ENCODE peak calls at places on chromosome 1, in nine cellular contexts. One of them, this sample, is unnamed.
A peak's percentile ranks its signal among the peaks of the same experiment; 100 is the strongest.

GRCh38 chr1:96309783-96310182 is 411.8 kb upstream of the PTBP2 start:
- DNase-seq in AG04450: peak; percentile 20
- DNase-seq in CD8-positive, alpha-beta T cell: no peak
- DNase-seq in GM23338: no peak
- DNase-seq in H9: no peak
- DNase-seq in HL-60: peak; percentile 83
- DNase-seq in dorsolateral prefrontal cortex: no peak
- DNase-seq in sigmoid colon: no peak
- DNase-seq in mesothelial cell of epicardium: no peak
- DNase-seq in this sample: no peak

GRCh38 chr1:234260578-234260977 is 112.7 kb upstream of the COA6 start:
- DNase-seq in CD8-positive, alpha-beta T cell: no peak
- DNase-seq in sigmoid colon: no peak
- DNase-seq in dorsolateral prefrontal cortex: no peak
- DNase-seq in mesothelial cell of epicardium: no peak
- DNase-seq in AG04450: no peak
- DNase-seq in HL-60: peak; percentile 41
- DNase-seq in H9: peak; percentile 25
- DNase-seq in GM23338: no peak
- DNase-seq in this sample: no peak

GRCh38 chr1:117501275-117501674 is 104.6 kb upstream of the TENT5C start:
- DNase-seq in mesothelial cell of epicardium: no peak
- DNase-seq in GM23338: no peak
- DNase-seq in HL-60: no peak
- DNase-seq in dorsolateral prefrontal cortex: no peak
- DNase-seq in AG04450: peak; percentile 43
- DNase-seq in CD8-positive, alpha-beta T cell: no peak
- DNase-seq in sigmoid colon: no peak
- DNase-seq in H9: no peak
- DNase-seq in this sample: no peak

GRCh38 chr1:229254910-229255541 is 15.9 kb upstream of the RAB4A start:
- DNase-seq in GM23338: peak; percentile 65
- DNase-seq in sigmoid colon: no peak
- DNase-seq in AG04450: no peak
- DNase-seq in H9: peak; percentile 45
- DNase-seq in mesothelial cell of epicardium: no peak
- DNase-seq in CD8-positive, alpha-beta T cell: no peak
- DNase-seq in dorsolateral prefrontal cortex: no peak
- DNase-seq in HL-60: peak; percentile 56
- DNase-seq in this sample: no peak

GRCh38 chr1:17116643-17117042 is 2.6 kb downstream of the PADI2 start:
- DNase-seq in CD8-positive, alpha-beta T cell: no peak
- DNase-seq in AG04450: no peak
- DNase-seq in dorsolateral prefrontal cortex: no peak
- DNase-seq in GM23338: no peak
- DNase-seq in mesothelial cell of epicardium: no peak
- DNase-seq in H9: no peak
- DNase-seq in sigmoid colon: no peak
- DNase-seq in HL-60: no peak
- DNase-seq in this sample: no peak

GRCh38 chr1:194052514-194053333 is 866.3 kb upstream of the B3GALT2 start:
- DNase-seq in AG04450: no peak
- DNase-seq in CD8-positive, alpha-beta T cell: no peak
- DNase-seq in H9: no peak
- DNase-seq in sigmoid colon: no peak
- DNase-seq in GM23338: no peak
- DNase-seq in dorsolateral prefrontal cortex: no peak
- DNase-seq in HL-60: no peak
- DNase-seq in mesothelial cell of epicardium: no peak
- DNase-seq in this sample: no peak

GRCh38 chr1:47709302-47710074 is 271.6 kb downstream of the FOXD2 start:
- DNase-seq in AG04450: no peak
- DNase-seq in mesothelial cell of epicardium: peak; percentile 56
- DNase-seq in sigmoid colon: no peak
- DNase-seq in GM23338: peak; percentile 69
- DNase-seq in dorsolateral prefrontal cortex: no peak
- DNase-seq in CD8-positive, alpha-beta T cell: no peak
- DNase-seq in H9: peak; percentile 67
- DNase-seq in HL-60: no peak
- DNase-seq in this sample: peak; percentile 52

GRCh38 chr1:187045371-187045770 is 216.6 kb downstream of the PLA2G4A start:
- DNase-seq in CD8-positive, alpha-beta T cell: no peak
- DNase-seq in HL-60: no peak
- DNase-seq in H9: no peak
- DNase-seq in sigmoid colon: no peak
- DNase-seq in AG04450: no peak
- DNase-seq in dorsolateral prefrontal cortex: no peak
- DNase-seq in mesothelial cell of epicardium: no peak
- DNase-seq in GM23338: no peak
- DNase-seq in this sample: peak; percentile 18

GRCh38 chr1:189597083-189597482 is 880.6 kb downstream of the BRINP3 start:
- DNase-seq in GM23338: no peak
- DNase-seq in sigmoid colon: no peak
- DNase-seq in AG04450: no peak
- DNase-seq in HL-60: no peak
- DNase-seq in mesothelial cell of epicardium: no peak
- DNase-seq in CD8-positive, alpha-beta T cell: no peak
- DNase-seq in dorsolateral prefrontal cortex: no peak
- DNase-seq in H9: no peak
- DNase-seq in this sample: no peak

GRCh38 chr1:1250828-1251284 is 4.3 kb upstream of the C1QTNF12 start:
- DNase-seq in mesothelial cell of epicardium: no peak
- DNase-seq in H9: no peak
- DNase-seq in GM23338: no peak
- DNase-seq in dorsolateral prefrontal cortex: no peak
- DNase-seq in HL-60: no peak
- DNase-seq in sigmoid colon: no peak
- DNase-seq in AG04450: no peak
- DNase-seq in CD8-positive, alpha-beta T cell: peak; percentile 49
- DNase-seq in this sample: no peak

GRCh38 chr1:46652321-46653100 is 15.7 kb downstream of the ATPAF1 start:
- DNase-seq in mesothelial cell of epicardium: no peak
- DNase-seq in CD8-positive, alpha-beta T cell: no peak
- DNase-seq in H9: no peak
- DNase-seq in HL-60: no peak
- DNase-seq in sigmoid colon: no peak
- DNase-seq in dorsolateral prefrontal cortex: no peak
- DNase-seq in GM23338: no peak
- DNase-seq in AG04450: no peak
- DNase-seq in this sample: no peak

DNA sequence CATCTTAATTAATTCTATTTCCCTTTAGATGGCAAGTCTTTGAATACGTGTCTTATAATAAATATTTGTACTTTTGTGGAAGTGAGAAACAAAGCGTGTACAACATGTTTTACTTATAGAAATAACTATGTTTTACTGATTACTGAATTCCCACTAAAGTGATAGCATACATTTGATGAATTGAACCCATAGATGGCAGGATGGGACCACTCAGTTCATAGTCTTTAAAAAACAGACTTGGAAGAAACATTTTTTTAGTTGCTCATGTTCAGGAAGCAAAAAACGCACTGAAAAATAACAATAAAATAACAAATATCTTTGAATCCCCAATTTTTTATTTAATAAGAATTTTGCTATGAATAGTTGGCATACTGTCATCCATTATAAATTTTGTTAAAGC is 507.1 kb upstream of the ZRANB2 start:
- DNase-seq in CD8-positive, alpha-beta T cell: no peak
- DNase-seq in HL-60: peak; percentile 26
- DNase-seq in AG04450: peak; percentile 4
- DNase-seq in dorsolateral prefrontal cortex: no peak
- DNase-seq in GM23338: peak; percentile 15
- DNase-seq in mesothelial cell of epicardium: no peak
- DNase-seq in H9: no peak
- DNase-seq in sigmoid colon: no peak
- DNase-seq in this sample: no peak
- TF ChIP-seq CTCF in CD8-positive, alpha-beta T cell: no peak
- TF ChIP-seq CTCF in HL-60: no peak
- TF ChIP-seq CTCF in AG04450: peak; percentile 48
- TF ChIP-seq CTCF in dorsolateral prefrontal cortex: peak; percentile 51
- TF ChIP-seq CTCF in GM23338: peak; percentile 53
- TF ChIP-seq CTCF in mesothelial cell of epicardium: no peak
- TF ChIP-seq CTCF in H9: peak; percentile 52
- TF ChIP-seq CTCF in sigmoid colon: no peak
- TF ChIP-seq CTCF in this sample: peak; percentile 55

GRCh38 chr1:201126832-201127754 is at the start of gene ASCL5:
- DNase-seq in GM23338: peak; percentile 68
- DNase-seq in AG04450: no peak
- DNase-seq in sigmoid colon: no peak
- DNase-seq in HL-60: no peak
- DNase-seq in dorsolateral prefrontal cortex: no peak
- DNase-seq in mesothelial cell of epicardium: no peak
- DNase-seq in H9: peak; percentile 91
- DNase-seq in CD8-positive, alpha-beta T cell: no peak
- DNase-seq in this sample: no peak
- TF ChIP-seq CTCF in GM23338: no peak
- TF ChIP-seq CTCF in AG04450: peak; percentile 8
- TF ChIP-seq CTCF in sigmoid colon: no peak
- TF ChIP-seq CTCF in HL-60: no peak
- TF ChIP-seq CTCF in dorsolateral prefrontal cortex: no peak
- TF ChIP-seq CTCF in mesothelial cell of epicardium: no peak
- TF ChIP-seq CTCF in H9: no peak
- TF ChIP-seq CTCF in CD8-positive, alpha-beta T cell: no peak
- TF ChIP-seq CTCF in this sample: no peak

GRCh38 chr1:175757381-175758015 is 14.1 kb upstream of the TNR start:
- DNase-seq in CD8-positive, alpha-beta T cell: no peak
- DNase-seq in GM23338: peak; percentile 83
- DNase-seq in dorsolateral prefrontal cortex: no peak
- DNase-seq in HL-60: peak; percentile 8
- DNase-seq in AG04450: no peak
- DNase-seq in sigmoid colon: no peak
- DNase-seq in H9: peak; percentile 85
- DNase-seq in mesothelial cell of epicardium: peak; percentile 65
- DNase-seq in this sample: no peak
- TF ChIP-seq CTCF in CD8-positive, alpha-beta T cell: peak; percentile 25
- TF ChIP-seq CTCF in GM23338: peak; percentile 89
- TF ChIP-seq CTCF in dorsolateral prefrontal cortex: peak; percentile 49
- TF ChIP-seq CTCF in HL-60: peak; percentile 82
- TF ChIP-seq CTCF in AG04450: peak; percentile 67
- TF ChIP-seq CTCF in sigmoid colon: no peak
- TF ChIP-seq CTCF in H9: peak; percentile 98
- TF ChIP-seq CTCF in mesothelial cell of epicardium: peak; percentile 70
- TF ChIP-seq CTCF in this sample: peak; percentile 83

DNA sequence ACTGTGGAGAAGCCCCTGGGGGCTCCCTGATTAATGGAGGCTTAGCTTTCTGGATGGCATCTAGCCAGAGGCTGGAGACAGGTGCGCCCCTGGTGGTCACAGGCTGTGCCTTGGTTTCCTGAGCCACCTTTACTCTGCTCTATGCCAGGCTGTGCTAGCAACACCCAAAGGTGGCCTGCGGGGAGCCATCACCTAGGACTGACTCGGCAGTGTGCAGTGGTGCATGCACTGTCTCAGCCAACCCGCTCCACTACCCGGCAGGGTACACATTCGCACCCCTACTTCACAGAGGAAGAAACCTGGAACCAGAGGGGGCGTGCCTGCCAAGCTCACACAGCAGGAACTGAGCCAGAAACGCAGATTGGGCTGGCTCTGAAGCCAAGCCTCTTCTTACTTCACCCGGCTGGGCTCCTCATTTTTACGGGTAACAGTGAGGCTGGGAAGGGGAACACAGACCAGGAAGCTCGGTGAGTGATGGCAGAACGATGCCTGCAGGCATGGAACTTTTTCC is 24.8 kb downstream of the PCSK9 start:
- DNase-seq in mesothelial cell of epicardium: no peak
- DNase-seq in H9: peak; percentile 34
- DNase-seq in CD8-positive, alpha-beta T cell: no peak
- DNase-seq in HL-60: peak; percentile 5
- DNase-seq in AG04450: no peak
- DNase-seq in sigmoid colon: no peak
- DNase-seq in GM23338: peak; percentile 63
- DNase-seq in dorsolateral prefrontal cortex: peak; percentile 56
- DNase-seq in this sample: no peak
- TF ChIP-seq CTCF in mesothelial cell of epicardium: no peak
- TF ChIP-seq CTCF in H9: peak; percentile 63
- TF ChIP-seq CTCF in CD8-positive, alpha-beta T cell: no peak
- TF ChIP-seq CTCF in HL-60: no peak
- TF ChIP-seq CTCF in AG04450: peak; percentile 22
- TF ChIP-seq CTCF in sigmoid colon: no peak
- TF ChIP-seq CTCF in GM23338: peak; percentile 70
- TF ChIP-seq CTCF in dorsolateral prefrontal cortex: no peak
- TF ChIP-seq CTCF in this sample: peak; percentile 37

GRCh38 chr1:2639607-2640521 is 7.0 kb upstream of the MMEL1 start:
- DNase-seq in sigmoid colon: no peak
- DNase-seq in H9: no peak
- DNase-seq in GM23338: no peak
- DNase-seq in CD8-positive, alpha-beta T cell: no peak
- DNase-seq in HL-60: no peak
- DNase-seq in AG04450: no peak
- DNase-seq in mesothelial cell of epicardium: no peak
- DNase-seq in dorsolateral prefrontal cortex: peak; percentile 10
- DNase-seq in this sample: no peak

GRCh38 chr1:2638466-2639115 is 5.8 kb upstream of the MMEL1 start:
- DNase-seq in dorsolateral prefrontal cortex: peak; percentile 31
- DNase-seq in CD8-positive, alpha-beta T cell: no peak
- DNase-seq in sigmoid colon: peak; percentile 46
- DNase-seq in GM23338: no peak
- DNase-seq in AG04450: no peak
- DNase-seq in mesothelial cell of epicardium: no peak
- DNase-seq in HL-60: no peak
- DNase-seq in H9: peak; percentile 20
- DNase-seq in this sample: no peak

GRCh38 chr1:2637472-2637871 is 4.7 kb upstream of the MMEL1 start:
- DNase-seq in GM23338: no peak
- DNase-seq in dorsolateral prefrontal cortex: peak; percentile 32
- DNase-seq in sigmoid colon: peak; percentile 37
- DNase-seq in H9: no peak
- DNase-seq in CD8-positive, alpha-beta T cell: no peak
- DNase-seq in mesothelial cell of epicardium: no peak
- DNase-seq in AG04450: no peak
- DNase-seq in HL-60: no peak
- DNase-seq in this sample: no peak

GRCh38 chr1:2640626-2641025 is 7.8 kb upstream of the MMEL1 start:
- DNase-seq in dorsolateral prefrontal cortex: no peak
- DNase-seq in mesothelial cell of epicardium: no peak
- DNase-seq in HL-60: no peak
- DNase-seq in AG04450: no peak
- DNase-seq in H9: no peak
- DNase-seq in GM23338: no peak
- DNase-seq in CD8-positive, alpha-beta T cell: no peak
- DNase-seq in sigmoid colon: no peak
- DNase-seq in this sample: no peak

GRCh38 chr1:2639203-2639602 is 6.4 kb upstream of the MMEL1 start:
- DNase-seq in mesothelial cell of epicardium: no peak
- DNase-seq in HL-60: no peak
- DNase-seq in GM23338: no peak
- DNase-seq in dorsolateral prefrontal cortex: peak; percentile 18
- DNase-seq in CD8-positive, alpha-beta T cell: no peak
- DNase-seq in AG04450: no peak
- DNase-seq in sigmoid colon: no peak
- DNase-seq in H9: peak; percentile 24
- DNase-seq in this sample: no peak
- TF ChIP-seq CTCF in mesothelial cell of epicardium: no peak
- TF ChIP-seq CTCF in HL-60: no peak
- TF ChIP-seq CTCF in GM23338: no peak
- TF ChIP-seq CTCF in dorsolateral prefrontal cortex: no peak
- TF ChIP-seq CTCF in CD8-positive, alpha-beta T cell: no peak
- TF ChIP-seq CTCF in AG04450: no peak
- TF ChIP-seq CTCF in sigmoid colon: no peak
- TF ChIP-seq CTCF in H9: no peak
- TF ChIP-seq CTCF in this sample: no peak

This sample was measured in D721Med.